ENCODE peak calls at places on chromosomes 3 and 15, in ten cellular contexts. V, Q, U, N, S, E, A, T, O and H are unnamed samples.

GRCh38 chr3:61627768-61628185 is 66.4 kb downstream of the PTPRG start:
- DNase-seq in S (peak), O (peak), N (peak), U (no peak), V (no peak), Q (no peak), T (no peak), A (peak), E (peak), H (peak)

GRCh38 chr3:158430968-158431367 is 140.0 kb upstream of the MLF1 start:
- DNase-seq in N (no peak), E (no peak), S (no peak), Q (no peak), U (no peak), V (no peak), T (no peak), A (peak), O (no peak), H (no peak)

GRCh38 chr3:124079912-124080276 is 88.0 kb upstream of the ROPN1 start:
- DNase-seq in E (no peak), V (no peak), O (no peak), N (no peak), U (no peak), A (no peak), T (no peak), S (no peak), Q (no peak), H (no peak)

GRCh38 chr3:37506968-37507535 is 332.7 kb upstream of the LRRFIP2 start:
- DNase-seq in Q (no peak), T (no peak), V (no peak), A (no peak), S (no peak), N (no peak), E (peak), U (no peak), O (no peak), H (no peak)

GRCh38 chr3:8157640-8158039 is 344.0 kb upstream of the LMCD1 start:
- DNase-seq in T (no peak), V (no peak), E (no peak), S (no peak), U (no peak), N (no peak), O (no peak), Q (no peak), A (no peak), H (no peak)

GRCh38 chr3:71708478-71709098 is 16.6 kb downstream of the EIF4E3 start:
- DNase-seq in O (no peak), N (no peak), U (no peak), S (no peak), E (no peak), Q (no peak), A (no peak), V (no peak), T (no peak), H (no peak)

GRCh38 chr3:178476886-178477285 is 59.4 kb upstream of the KCNMB2 start:
- DNase-seq in U (no peak), T (no peak), A (no peak), Q (no peak), N (no peak), V (no peak), O (no peak), S (no peak), E (no peak), H (no peak)

GRCh38 chr15:51186121-51186795 is 91.6 kb upstream of the TNFAIP8L3 start:
- DNase-seq in E (no peak), Q (no peak), A (no peak), T (no peak), V (no peak), S (no peak), U (no peak), N (no peak), O (no peak), H (no peak)

GRCh38 chr15:85541744-85542143 is 161.3 kb downstream of the AKAP13 start:
- DNase-seq in T (no peak), Q (no peak), O (peak), U (no peak), S (no peak), N (peak), A (no peak), V (no peak), E (peak), H (no peak)

GRCh38 chr3:128568602-128569490 is 75.8 kb upstream of the GATA2 start:
- DNase-seq in U (no peak), A (no peak), S (peak), E (no peak), O (no peak), T (peak), Q (no peak), V (no peak), N (no peak), H (no peak)

GRCh38 chr15:89905846-89906378 is 6.8 kb downstream of the ARPIN start:
- DNase-seq in N (no peak), S (no peak), A (no peak), E (no peak), V (no peak), U (no peak), Q (no peak), O (no peak), T (no peak), H (no peak)

GRCh38 chr3:182238141-182238540 is 526.4 kb downstream of the SOX2 start:
- DNase-seq in U (peak), A (peak), S (no peak), N (no peak), T (peak), Q (no peak), O (no peak), E (no peak), V (no peak), H (no peak)

GRCh38 chr3:13543251-13543650 is 5.7 kb upstream of the FBLN2 start:
- DNase-seq in O (peak), E (peak), Q (no peak), V (no peak), N (no peak), A (peak), S (no peak), T (no peak), U (no peak), H (no peak)

GRCh38 chr3:151328298-151329036 is 882 bp downstream of the P2RY13 start:
- DNase-seq in O (peak), A (no peak), Q (no peak), U (no peak), S (no peak), V (no peak), N (no peak), E (no peak), T (no peak), H (no peak)

GRCh38 chr15:25170113-25170731 is 215.4 kb downstream of the SNRPN start:
- DNase-seq in S (no peak), A (no peak), V (no peak), U (no peak), E (peak), N (no peak), T (no peak), Q (no peak), O (no peak), H (no peak)

GRCh38 chr3:71252466-71252865 is 331.1 kb downstream of the FOXP1 start:
- DNase-seq in U (no peak), N (no peak), Q (no peak), A (peak), T (no peak), S (no peak), O (no peak), E (no peak), V (no peak), H (no peak)

GRCh38 chr3:40930131-40930538 is 269.2 kb upstream of the CTNNB1 start:
- DNase-seq in U (no peak), S (no peak), A (no peak), N (no peak), O (no peak), Q (no peak), T (no peak), E (peak), V (no peak), H (no peak)

GRCh38 chr3:87088366-87088983 is 97.5 kb upstream of the VGLL3 start:
- DNase-seq in S (no peak), N (no peak), E (no peak), O (no peak), T (no peak), A (no peak), Q (no peak), V (no peak), U (no peak), H (no peak)

GRCh38 chr3:32945136-32945535 is 6.3 kb upstream of the CCR4 start:
- DNase-seq in Q (no peak), V (peak), S (no peak), O (peak), T (peak), N (peak), E (no peak), U (no peak), A (peak), H (no peak)

GRCh38 chr3:156098437-156099035 is 21.8 kb upstream of the KCNAB1 start:
- DNase-seq in E (no peak), O (no peak), V (no peak), A (no peak), N (no peak), Q (no peak), U (no peak), S (no peak), T (no peak), H (no peak)

GRCh38 chr3:72634128-72634527 is 214.1 kb downstream of the SHQ1 start:
- DNase-seq in V (no peak), O (no peak), N (no peak), S (no peak), Q (no peak), U (no peak), T (no peak), E (no peak), A (no peak), H (no peak)

GRCh38 chr3:73500321-73500720 is 124.4 kb downstream of the PDZRN3 start:
- DNase-seq in O (no peak), E (no peak), A (peak), N (no peak), V (no peak), T (no peak), S (no peak), U (peak), Q (no peak), H (no peak)

GRCh38 chr3:23723153-23723552 is 82.6 kb upstream of the UBE2E1 start:
- DNase-seq in O (no peak), Q (no peak), A (no peak), T (no peak), V (no peak), U (no peak), S (no peak), N (no peak), E (no peak), H (no peak)

GRCh38 chr15:51724673-51725072 is 12.8 kb downstream of the LYSMD2 start:
- DNase-seq in S (peak), N (no peak), V (no peak), E (no peak), Q (no peak), O (no peak), A (no peak), U (peak), T (peak), H (no peak)

GRCh38 chr3:17489139-17489538 is 253.3 kb downstream of the TBC1D5 start:
- DNase-seq in S (no peak), E (no peak), U (no peak), V (no peak), O (peak), N (peak), T (no peak), A (peak), Q (no peak), H (no peak)

GRCh38 chr3:188303286-188303799 is 149.4 kb downstream of the LPP start:
- DNase-seq in V (no peak), A (no peak), O (peak), N (no peak), Q (no peak), T (peak), S (no peak), E (no peak), U (no peak), H (no peak)

GRCh38 chr15:96947830-96948229 is 617.3 kb downstream of the NR2F2 start:
- DNase-seq in S (peak), U (peak), Q (no peak), O (no peak), T (peak), N (no peak), V (no peak), E (peak), A (no peak), H (no peak)
- TF ChIP-seq EZH2 in S (no peak), U (peak), Q (no peak), O (peak), T (no peak), N (no peak), V (no peak), E (peak), A (no peak), H (no peak)

GRCh38 chr15:45143946-45144345 is 14.2 kb downstream of the DUOX1 start:
- DNase-seq in A (no peak), O (no peak), Q (no peak), U (no peak), S (no peak), V (no peak), N (no peak), T (no peak), E (no peak), H (no peak)
- H2AFZ ChIP-seq in A (no peak), O (no peak), Q (no peak), U (no peak), S (no peak), V (no peak), N (no peak), T (no peak), E (no peak), H (no peak)

GRCh38 chr15:59791646-59792208 is 102.6 kb upstream of the BNIP2 start:
- DNase-seq in A (no peak), O (no peak), U (no peak), S (no peak), Q (peak), E (no peak), V (no peak), T (no peak), N (no peak), H (no peak)

GRCh38 chr15:59794229-59794886 is 105.2 kb upstream of the BNIP2 start:
- DNase-seq in Q (no peak), V (no peak), U (no peak), O (no peak), A (no peak), S (no peak), T (no peak), N (peak), E (no peak), H (no peak)

GRCh38 chr15:59797756-59798604 is 108.9 kb upstream of the BNIP2 start:
- DNase-seq in Q (no peak), T (no peak), S (no peak), N (peak), V (no peak), U (no peak), A (no peak), O (no peak), E (no peak), H (no peak)

GRCh38 chr15:59791079-59791478 is 102.0 kb upstream of the BNIP2 start:
- DNase-seq in A (no peak), V (no peak), O (no peak), U (no peak), E (no peak), Q (no peak), S (no peak), T (no peak), N (no peak), H (no peak)

GRCh38 chr15:59792359-59792758 is 103.2 kb upstream of the BNIP2 start:
- DNase-seq in T (peak), V (no peak), E (no peak), O (no peak), S (no peak), U (no peak), Q (peak), N (no peak), A (no peak), H (no peak)
- H3K27ac ChIP-seq in T (no peak), V (no peak), E (no peak), O (no peak), S (no peak), U (no peak), Q (no peak), N (no peak), A (no peak), H (no peak)

GRCh38 chr3:126654571-126655393 is at the start of gene TXNRD3:
- DNase-seq in A (peak), V (peak), T (peak), S (peak), N (peak), E (peak), Q (peak), U (peak), O (peak), H (peak)
- TF ChIP-seq EZH2 in A (no peak), V (no peak), T (peak), S (no peak), N (no peak), E (no peak), Q (no peak), U (no peak), O (no peak), H (no peak)